ENCODE peak calls at places on chromosomes 2 and 18, in eight cellular contexts. One of them, this sample, is unnamed.
A peak's percentile ranks its signal among the peaks of the same experiment; 100 is the strongest.

GRCh38 chr2:158968396-158969161 is at the start of gene TANC1:
- DNase-seq in neural progenitor cell: peak; percentile 95
- DNase-seq in caudate nucleus: peak; percentile 83
- DNase-seq in psoas muscle: peak; percentile 91
- DNase-seq in tibial artery: peak; percentile 93
- DNase-seq in small intestine: peak; percentile 94
- DNase-seq in kidney: peak; percentile 98
- DNase-seq in PC-9: peak; percentile 90
- DNase-seq in this sample: peak; percentile 97

GRCh38 chr2:7929276-7929675 is 752.6 kb upstream of the ID2 start:
- DNase-seq in psoas muscle: no peak
- DNase-seq in caudate nucleus: no peak
- DNase-seq in PC-9: no peak
- DNase-seq in kidney: no peak
- DNase-seq in small intestine: no peak
- DNase-seq in neural progenitor cell: no peak
- DNase-seq in tibial artery: no peak
- DNase-seq in this sample: no peak

GRCh38 chr18:11115268-11115667 is 34.1 kb downstream of the PIEZO2 start:
- DNase-seq in kidney: no peak
- DNase-seq in neural progenitor cell: no peak
- DNase-seq in small intestine: no peak
- DNase-seq in PC-9: no peak
- DNase-seq in tibial artery: no peak
- DNase-seq in psoas muscle: no peak
- DNase-seq in caudate nucleus: no peak
- DNase-seq in this sample: no peak

GRCh38 chr2:101080214-101081068 is 70.7 kb downstream of the TBC1D8 start:
- DNase-seq in small intestine: peak; percentile 97
- DNase-seq in tibial artery: no peak
- DNase-seq in PC-9: no peak
- DNase-seq in caudate nucleus: no peak
- DNase-seq in kidney: no peak
- DNase-seq in psoas muscle: peak; percentile 30
- DNase-seq in neural progenitor cell: no peak
- DNase-seq in this sample: peak; percentile 39

GRCh38 chr18:32770181-32770650 is 2.6 kb downstream of the KLHL14 start:
- DNase-seq in caudate nucleus: no peak
- DNase-seq in kidney: peak; percentile 85
- DNase-seq in small intestine: no peak
- DNase-seq in psoas muscle: no peak
- DNase-seq in tibial artery: no peak
- DNase-seq in neural progenitor cell: peak; percentile 46
- DNase-seq in PC-9: no peak
- DNase-seq in this sample: peak; percentile 7

GRCh38 chr2:19674051-19675002 is 227.5 kb downstream of the TTC32 start:
- DNase-seq in PC-9: no peak
- DNase-seq in neural progenitor cell: no peak
- DNase-seq in small intestine: no peak
- DNase-seq in caudate nucleus: no peak
- DNase-seq in kidney: no peak
- DNase-seq in tibial artery: no peak
- DNase-seq in psoas muscle: no peak
- DNase-seq in this sample: no peak

GRCh38 chr18:62899534-62899933 is 184.2 kb downstream of the PHLPP1 start:
- DNase-seq in kidney: no peak
- DNase-seq in tibial artery: no peak
- DNase-seq in PC-9: no peak
- DNase-seq in caudate nucleus: no peak
- DNase-seq in neural progenitor cell: no peak
- DNase-seq in small intestine: no peak
- DNase-seq in psoas muscle: no peak
- DNase-seq in this sample: no peak

GRCh38 chr2:204260162-204260877 is 285.0 kb upstream of the PARD3B start:
- DNase-seq in small intestine: peak; percentile 44
- DNase-seq in kidney: no peak
- DNase-seq in caudate nucleus: peak; percentile 9
- DNase-seq in neural progenitor cell: peak; percentile 94
- DNase-seq in tibial artery: peak; percentile 78
- DNase-seq in PC-9: peak; percentile 24
- DNase-seq in psoas muscle: peak; percentile 35
- DNase-seq in this sample: peak; percentile 90

GRCh38 chr18:74784791-74785190 is 187.1 kb downstream of the ZNF407 start:
- DNase-seq in kidney: no peak
- DNase-seq in tibial artery: no peak
- DNase-seq in neural progenitor cell: no peak
- DNase-seq in PC-9: no peak
- DNase-seq in caudate nucleus: no peak
- DNase-seq in small intestine: no peak
- DNase-seq in psoas muscle: no peak
- DNase-seq in this sample: no peak

GRCh38 chr2:105787376-105788318 is 42.9 kb downstream of the NCK2 start:
- DNase-seq in PC-9: no peak
- DNase-seq in kidney: no peak
- DNase-seq in caudate nucleus: no peak
- DNase-seq in tibial artery: no peak
- DNase-seq in neural progenitor cell: no peak
- DNase-seq in small intestine: no peak
- DNase-seq in psoas muscle: no peak
- DNase-seq in this sample: no peak

GRCh38 chr2:241188386-241189092 is at the start of gene ANO7:
- DNase-seq in kidney: peak; percentile 72
- DNase-seq in psoas muscle: no peak
- DNase-seq in caudate nucleus: no peak
- DNase-seq in tibial artery: no peak
- DNase-seq in neural progenitor cell: no peak
- DNase-seq in small intestine: peak; percentile 60
- DNase-seq in PC-9: peak; percentile 56
- DNase-seq in this sample: peak; percentile 4

GRCh38 chr2:44305882-44306281 is 30.6 kb downstream of the SLC3A1 start:
- DNase-seq in psoas muscle: no peak
- DNase-seq in caudate nucleus: no peak
- DNase-seq in neural progenitor cell: no peak
- DNase-seq in kidney: no peak
- DNase-seq in PC-9: no peak
- DNase-seq in tibial artery: no peak
- DNase-seq in small intestine: no peak
- DNase-seq in this sample: no peak

GRCh38 chr2:20630967-20631366 is 19.9 kb downstream of the HS1BP3 start:
- DNase-seq in small intestine: no peak
- DNase-seq in neural progenitor cell: no peak
- DNase-seq in kidney: no peak
- DNase-seq in tibial artery: no peak
- DNase-seq in caudate nucleus: no peak
- DNase-seq in PC-9: no peak
- DNase-seq in psoas muscle: no peak
- DNase-seq in this sample: no peak

DNA sequence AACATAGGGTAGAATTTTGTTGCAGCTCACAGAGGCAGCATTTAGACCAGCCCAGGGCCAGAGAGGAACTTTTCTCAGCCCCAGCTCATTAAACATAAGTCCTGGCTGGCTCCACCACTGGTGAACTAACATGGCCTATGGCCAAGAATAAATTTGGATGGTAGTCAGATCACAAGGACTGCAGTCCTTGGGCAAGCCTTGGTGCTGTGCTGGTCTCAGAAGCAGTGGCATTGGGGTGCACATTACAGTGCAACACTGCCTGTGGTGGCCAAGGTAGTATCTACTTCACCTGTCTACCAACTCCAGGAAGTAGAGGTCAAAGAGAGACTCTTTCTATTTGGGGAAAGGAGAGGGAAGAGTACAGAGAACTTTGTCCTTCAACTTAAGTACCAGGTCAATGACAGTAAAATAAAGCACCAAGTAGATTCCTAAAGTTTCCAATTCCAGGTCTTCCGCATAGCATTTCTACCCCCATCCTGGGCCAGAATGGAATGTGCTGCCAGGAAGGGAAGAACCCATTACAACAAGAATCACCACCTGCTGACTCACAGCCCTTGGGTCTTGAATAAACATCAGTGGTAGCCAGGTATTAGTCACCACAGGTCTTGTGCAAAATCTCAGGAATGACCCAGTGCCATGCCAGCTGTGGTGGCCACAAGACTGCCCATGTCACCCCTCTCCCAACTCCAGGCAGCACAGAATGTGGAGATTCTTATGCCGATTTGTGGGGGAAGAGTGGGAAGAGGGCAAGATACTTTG is 155.4 kb upstream of the FSIP2 start:
- DNase-seq in kidney: peak; percentile 22
- DNase-seq in tibial artery: no peak
- DNase-seq in PC-9: peak; percentile 73
- DNase-seq in small intestine: no peak
- DNase-seq in caudate nucleus: no peak
- DNase-seq in neural progenitor cell: no peak
- DNase-seq in psoas muscle: no peak
- DNase-seq in this sample: no peak
- H3K27ac ChIP-seq in kidney: no peak overlapping the region
- H3K27ac ChIP-seq in tibial artery: no peak overlapping the region
- H3K27ac ChIP-seq in PC-9: peak overlapping the region; percentile 46
- H3K27ac ChIP-seq in small intestine: no peak overlapping the region
- H3K27ac ChIP-seq in caudate nucleus: no peak overlapping the region
- H3K27ac ChIP-seq in neural progenitor cell: no peak overlapping the region
- H3K27ac ChIP-seq in psoas muscle: no peak overlapping the region
- H3K27ac ChIP-seq in this sample: peak overlapping the region; percentile 1

GRCh38 chr2:26754539-26754938 is 9.5 kb upstream of the SLC35F6 start:
- DNase-seq in caudate nucleus: no peak
- DNase-seq in PC-9: no peak
- DNase-seq in kidney: no peak
- DNase-seq in tibial artery: no peak
- DNase-seq in small intestine: no peak
- DNase-seq in neural progenitor cell: no peak
- DNase-seq in psoas muscle: no peak
- DNase-seq in this sample: no peak

GRCh38 chr2:26754972-26755670 is 9.0 kb upstream of the SLC35F6 start:
- DNase-seq in neural progenitor cell: peak; percentile 60
- DNase-seq in tibial artery: no peak
- DNase-seq in small intestine: no peak
- DNase-seq in PC-9: no peak
- DNase-seq in psoas muscle: no peak
- DNase-seq in kidney: no peak
- DNase-seq in caudate nucleus: no peak
- DNase-seq in this sample: no peak

GRCh38 chr2:26758790-26759321 is 5.2 kb upstream of the SLC35F6 start:
- DNase-seq in caudate nucleus: no peak
- DNase-seq in neural progenitor cell: no peak
- DNase-seq in small intestine: no peak
- DNase-seq in kidney: peak; percentile 57
- DNase-seq in psoas muscle: no peak
- DNase-seq in PC-9: no peak
- DNase-seq in tibial artery: no peak
- DNase-seq in this sample: no peak

GRCh38 chr2:26757873-26758789 is 6.0 kb upstream of the SLC35F6 start:
- DNase-seq in psoas muscle: peak; percentile 50
- DNase-seq in caudate nucleus: no peak
- DNase-seq in kidney: no peak
- DNase-seq in small intestine: peak; percentile 38
- DNase-seq in neural progenitor cell: no peak
- DNase-seq in tibial artery: peak; percentile 54
- DNase-seq in PC-9: peak; percentile 85
- DNase-seq in this sample: peak; percentile 77

GRCh38 chr2:26756337-26756736 is 7.7 kb upstream of the SLC35F6 start:
- DNase-seq in PC-9: no peak
- DNase-seq in small intestine: no peak
- DNase-seq in caudate nucleus: no peak
- DNase-seq in psoas muscle: no peak
- DNase-seq in kidney: no peak
- DNase-seq in neural progenitor cell: no peak
- DNase-seq in tibial artery: no peak
- DNase-seq in this sample: no peak
- H3K27ac ChIP-seq in PC-9: no peak overlapping the region
- H3K27ac ChIP-seq in small intestine: no peak overlapping the region
- H3K27ac ChIP-seq in caudate nucleus: no peak overlapping the region
- H3K27ac ChIP-seq in psoas muscle: no peak overlapping the region
- H3K27ac ChIP-seq in kidney: no peak overlapping the region
- H3K27ac ChIP-seq in neural progenitor cell: no peak overlapping the region
- H3K27ac ChIP-seq in tibial artery: no peak overlapping the region
- H3K27ac ChIP-seq in this sample: no peak overlapping the region

GRCh38 chr18:42131044-42131939 is 176.3 kb downstream of the PIK3C3 start:
- DNase-seq in PC-9: no peak
- DNase-seq in kidney: peak; percentile 22
- DNase-seq in small intestine: peak; percentile 36
- DNase-seq in caudate nucleus: no peak
- DNase-seq in psoas muscle: no peak
- DNase-seq in neural progenitor cell: no peak
- DNase-seq in tibial artery: no peak
- DNase-seq in this sample: no peak
- H3K27ac ChIP-seq in PC-9: no peak overlapping the region
- H3K27ac ChIP-seq in kidney: no peak overlapping the region
- H3K27ac ChIP-seq in small intestine: no peak overlapping the region
- H3K27ac ChIP-seq in caudate nucleus: no peak overlapping the region
- H3K27ac ChIP-seq in psoas muscle: no peak overlapping the region
- H3K27ac ChIP-seq in neural progenitor cell: no peak overlapping the region
- H3K27ac ChIP-seq in tibial artery: no peak overlapping the region
- H3K27ac ChIP-seq in this sample: no peak overlapping the region

GRCh38 chr2:37644191-37644590 is 27.3 kb downstream of the CDC42EP3 start:
- DNase-seq in kidney: no peak
- DNase-seq in tibial artery: no peak
- DNase-seq in neural progenitor cell: no peak
- DNase-seq in PC-9: no peak
- DNase-seq in small intestine: no peak
- DNase-seq in psoas muscle: no peak
- DNase-seq in caudate nucleus: no peak
- DNase-seq in this sample: no peak

GRCh38 chr2:37647941-37648315 is 23.5 kb downstream of the CDC42EP3 start:
- DNase-seq in tibial artery: no peak
- DNase-seq in kidney: no peak
- DNase-seq in caudate nucleus: no peak
- DNase-seq in PC-9: no peak
- DNase-seq in neural progenitor cell: no peak
- DNase-seq in small intestine: no peak
- DNase-seq in psoas muscle: no peak
- DNase-seq in this sample: no peak

GRCh38 chr2:37645363-37645762 is 26.1 kb downstream of the CDC42EP3 start:
- DNase-seq in small intestine: no peak
- DNase-seq in psoas muscle: no peak
- DNase-seq in caudate nucleus: no peak
- DNase-seq in tibial artery: no peak
- DNase-seq in kidney: no peak
- DNase-seq in neural progenitor cell: no peak
- DNase-seq in PC-9: no peak
- DNase-seq in this sample: no peak

GRCh38 chr2:37643102-37644078 is 28.1 kb downstream of the CDC42EP3 start:
- DNase-seq in caudate nucleus: no peak
- DNase-seq in PC-9: no peak
- DNase-seq in kidney: no peak
- DNase-seq in small intestine: no peak
- DNase-seq in tibial artery: no peak
- DNase-seq in neural progenitor cell: no peak
- DNase-seq in psoas muscle: no peak
- DNase-seq in this sample: no peak

DNA sequence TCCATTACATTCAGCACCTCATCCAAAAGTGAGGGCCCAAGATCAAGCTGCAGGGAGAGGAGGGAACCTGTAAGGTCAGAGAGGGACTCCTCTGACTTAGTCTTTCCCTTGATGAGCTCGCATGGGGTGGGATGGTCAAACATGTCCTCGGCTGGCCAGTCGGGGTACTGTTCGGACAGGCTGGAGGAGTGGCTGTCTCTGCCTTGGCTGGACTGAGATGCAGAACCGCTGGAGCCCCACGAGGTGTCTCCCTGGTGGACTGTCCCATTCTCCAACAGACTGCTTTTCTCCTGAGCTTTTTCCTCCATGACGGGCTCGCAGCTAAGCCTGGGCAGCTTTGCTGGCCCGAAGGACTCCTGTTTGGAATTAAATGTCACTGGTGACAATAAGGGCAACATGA is 25.6 kb downstream of the CDC42EP3 start:
- DNase-seq in PC-9: no peak
- DNase-seq in neural progenitor cell: no peak
- DNase-seq in tibial artery: no peak
- DNase-seq in small intestine: no peak
- DNase-seq in kidney: no peak
- DNase-seq in caudate nucleus: no peak
- DNase-seq in psoas muscle: no peak
- DNase-seq in this sample: no peak
- H3K27ac ChIP-seq in PC-9: no peak overlapping the region
- H3K27ac ChIP-seq in neural progenitor cell: no peak overlapping the region
- H3K27ac ChIP-seq in tibial artery: no peak overlapping the region
- H3K27ac ChIP-seq in small intestine: no peak overlapping the region
- H3K27ac ChIP-seq in kidney: no peak overlapping the region
- H3K27ac ChIP-seq in caudate nucleus: no peak overlapping the region
- H3K27ac ChIP-seq in psoas muscle: no peak overlapping the region
- H3K27ac ChIP-seq in this sample: no peak overlapping the region

This sample was measured in hepatocyte.